ENCODE peak calls at places on chromosomes 13 and 19, in six cellular contexts. H is effector CD4-positive, alpha-beta T cell; L is HFFc6; T is WTC11; X is AG04450; F is stimulated activated CD4-positive, alpha-beta T cell treated with anti-CD3 and anti-CD28 coated beads, Interleukin-2, amount 100 ng/mL, for 24 hours. I is an unnamed sample.

GRCh38 chr19:53853707-53854106 is 14.0 kb upstream of the MYADM start:
- DNase-seq in H (no peak), L (no peak), X (no peak), T (no peak), F (no peak), I (no peak)

GRCh38 chr13:41742917-41743552 is 217.9 kb downstream of the VWA8 start:
- DNase-seq in F (no peak), X (no peak), L (no peak), T (no peak), H (no peak), I (no peak)

GRCh38 chr13:27919299-27919933 is 384 bp upstream of the PDX1 start:
- DNase-seq in F (no peak), H (no peak), L (no peak), X (no peak), T (no peak), I (no peak)

GRCh38 chr13:111247552-111247951 is 72.9 kb upstream of the TEX29 start:
- DNase-seq in F (no peak), X (no peak), H (no peak), T (no peak), L (no peak), I (no peak)

GRCh38 chr13:36919833-36920611 is at the start of gene SMAD9:
- DNase-seq in X (no peak), T (peak; percentile 62), F (peak; percentile 54), H (no peak), L (peak; percentile 63), I (no peak)

GRCh38 chr19:56687036-56687435 is 15.5 kb upstream of the ZNF835 start:
- DNase-seq in T (no peak), X (no peak), F (no peak), L (no peak), H (no peak), I (no peak)

GRCh38 chr19:40502647-40503046 is 35.8 kb downstream of the SPTBN4 start:
- DNase-seq in H (no peak), F (no peak), T (peak; percentile 51), L (peak; percentile 21), X (no peak), I (no peak)

GRCh38 chr19:24046550-24046949 is 40.4 kb upstream of the ZNF254 start:
- DNase-seq in H (no peak), X (no peak), T (no peak), F (no peak), L (no peak), I (no peak)

GRCh38 chr19:32464279-32464678 is 58.7 kb downstream of the DPY19L3 start:
- DNase-seq in F (no peak), L (peak; percentile 8), X (no peak), H (no peak), T (no peak), I (no peak)

GRCh38 chr13:114088863-114089262 is 43.6 kb downstream of the RASA3 start:
- DNase-seq in F (no peak), L (no peak), H (no peak), T (peak; percentile 11), X (no peak), I (no peak)

GRCh38 chr19:40612831-40613668 is 11.9 kb downstream of the LTBP4 start:
- DNase-seq in T (peak; percentile 94), L (no peak), X (no peak), F (peak; percentile 89), H (peak; percentile 40), I (no peak)

GRCh38 chr19:3098515-3099346 is 4.6 kb downstream of the GNA11 start:
- DNase-seq in F (no peak), X (no peak), T (no peak), L (no peak), H (no peak), I (no peak)

GRCh38 chr13:46369506-46370268 is 17.4 kb downstream of the RUBCNL start:
- DNase-seq in X (peak; percentile 43), T (no peak), L (peak; percentile 79), F (no peak), H (no peak), I (peak; percentile 78)

GRCh38 chr19:31351212-31352193 is 2.3 kb upstream of the TSHZ3 start:
- DNase-seq in X (no peak), L (peak; percentile 55), T (no peak), F (no peak), H (no peak), I (no peak)

GRCh38 chr19:30049844-30050667 is 108.0 kb downstream of the URI1 start:
- DNase-seq in T (no peak), X (no peak), F (no peak), L (no peak), H (no peak), I (no peak)

GRCh38 chr13:113148407-113148806 is 10.0 kb upstream of the PROZ start:
- DNase-seq in F (no peak), H (no peak), L (no peak), T (no peak), X (no peak), I (no peak)

I was measured in smooth muscle cell of the brain vasculature.